ENCODE peak calls at places on chromosomes 3 and 15, in four cellular contexts. One of them, this sample, is unnamed.

GRCh38 chr3:152391671-152392070 is 122.9 kb downstream of the MBNL1 start:
- DNase-seq in IMR-90: no peak
- DNase-seq in neuronal stem cell: no peak
- DNase-seq in HepG2: no peak
- DNase-seq in this sample: no peak

GRCh38 chr15:52529289-52529929 is 729 bp upstream of the MYO5A start:
- DNase-seq in neuronal stem cell: peak; percentile 11
- DNase-seq in IMR-90: no peak
- DNase-seq in HepG2: no peak
- DNase-seq in this sample: no peak

GRCh38 chr3:158458464-158458863 is 112.5 kb upstream of the MLF1 start:
- DNase-seq in IMR-90: no peak
- DNase-seq in neuronal stem cell: no peak
- DNase-seq in HepG2: no peak
- DNase-seq in this sample: no peak

GRCh38 chr3:181710581-181711255 is 1.0 kb upstream of the SOX2 start:
- DNase-seq in HepG2: no peak
- DNase-seq in neuronal stem cell: peak; percentile 92
- DNase-seq in IMR-90: no peak
- DNase-seq in this sample: no peak

GRCh38 chr15:51878446-51879386 is 49.3 kb downstream of the TMOD3 start:
- DNase-seq in neuronal stem cell: no peak
- DNase-seq in IMR-90: peak; percentile 62
- DNase-seq in HepG2: no peak
- DNase-seq in this sample: no peak

GRCh38 chr15:62545392-62546227 is 380.5 kb upstream of the C2CD4B start:
- DNase-seq in neuronal stem cell: no peak
- DNase-seq in HepG2: no peak
- DNase-seq in IMR-90: peak; percentile 42
- DNase-seq in this sample: no peak

GRCh38 chr3:75192065-75192658 is 472.0 kb upstream of the FRG2C start:
- DNase-seq in neuronal stem cell: peak; percentile 17
- DNase-seq in IMR-90: peak; percentile 36
- DNase-seq in HepG2: peak; percentile 35
- DNase-seq in this sample: peak; percentile 27

GRCh38 chr15:77617507-77618285 is 15.0 kb downstream of the LINGO1 start:
- DNase-seq in neuronal stem cell: no peak
- DNase-seq in IMR-90: no peak
- DNase-seq in HepG2: peak; percentile 45
- DNase-seq in this sample: no peak

GRCh38 chr15:61479601-61480000 is 250.5 kb upstream of the RORA start:
- DNase-seq in HepG2: no peak
- DNase-seq in neuronal stem cell: no peak
- DNase-seq in IMR-90: no peak
- DNase-seq in this sample: no peak

GRCh38 chr3:15266510-15267376 is 60.7 kb downstream of the CAPN7 start:
- DNase-seq in IMR-90: no peak
- DNase-seq in neuronal stem cell: no peak
- DNase-seq in HepG2: no peak
- DNase-seq in this sample: no peak

GRCh38 chr3:61725851-61726333 is 164.5 kb downstream of the PTPRG start:
- DNase-seq in IMR-90: peak; percentile 84
- DNase-seq in neuronal stem cell: no peak
- DNase-seq in HepG2: peak; percentile 95
- DNase-seq in this sample: no peak

GRCh38 chr15:25181290-25182097 is 226.7 kb downstream of the SNRPN start:
- DNase-seq in IMR-90: no peak
- DNase-seq in neuronal stem cell: no peak
- DNase-seq in HepG2: no peak
- DNase-seq in this sample: no peak

GRCh38 chr15:25849431-25849921 is 13.7 kb downstream of the ATP10A start:
- DNase-seq in neuronal stem cell: no peak
- DNase-seq in IMR-90: peak; percentile 83
- DNase-seq in HepG2: no peak
- DNase-seq in this sample: no peak

GRCh38 chr15:95196176-95196915 is 965.0 kb downstream of the MCTP2 start:
- DNase-seq in neuronal stem cell: no peak
- DNase-seq in HepG2: no peak
- DNase-seq in IMR-90: no peak
- DNase-seq in this sample: no peak

GRCh38 chr15:46751303-46751702 is 966.0 kb upstream of the SEMA6D start:
- DNase-seq in IMR-90: no peak
- DNase-seq in HepG2: no peak
- DNase-seq in neuronal stem cell: no peak
- DNase-seq in this sample: no peak

GRCh38 chr15:99718421-99718820 is 14.8 kb downstream of the LYSMD4 start:
- DNase-seq in HepG2: no peak
- DNase-seq in neuronal stem cell: no peak
- DNase-seq in IMR-90: no peak
- DNase-seq in this sample: no peak

GRCh38 chr15:56247266-56247665 is 3.6 kb upstream of the RFX7 start:
- DNase-seq in neuronal stem cell: no peak
- DNase-seq in HepG2: no peak
- DNase-seq in IMR-90: no peak
- DNase-seq in this sample: no peak

GRCh38 chr3:56453027-56453426 is 15.2 kb downstream of the ERC2 start:
- DNase-seq in HepG2: no peak
- DNase-seq in IMR-90: no peak
- DNase-seq in neuronal stem cell: no peak
- DNase-seq in this sample: no peak

GRCh38 chr15:38562278-38562677 is 2.3 kb downstream of the RASGRP1 start:
- DNase-seq in IMR-90: no peak
- DNase-seq in HepG2: no peak
- DNase-seq in neuronal stem cell: no peak
- DNase-seq in this sample: no peak

GRCh38 chr3:141000027-141000663 is 51.0 kb upstream of the SPSB4 start:
- DNase-seq in HepG2: peak; percentile 43
- DNase-seq in IMR-90: peak; percentile 42
- DNase-seq in neuronal stem cell: peak; percentile 48
- DNase-seq in this sample: peak; percentile 70

GRCh38 chr3:194001728-194002459 is 134.1 kb upstream of the HES1 start:
- DNase-seq in neuronal stem cell: no peak
- DNase-seq in HepG2: no peak
- DNase-seq in IMR-90: no peak
- DNase-seq in this sample: no peak

GRCh38 chr3:173411288-173412064 is 13.9 kb downstream of the NLGN1 start:
- DNase-seq in neuronal stem cell: no peak
- DNase-seq in HepG2: peak; percentile 9
- DNase-seq in IMR-90: peak; percentile 51
- DNase-seq in this sample: no peak

GRCh38 chr3:160381470-160381869 is 17.6 kb downstream of the IFT80 start:
- DNase-seq in IMR-90: peak; percentile 66
- DNase-seq in HepG2: no peak
- DNase-seq in neuronal stem cell: no peak
- DNase-seq in this sample: no peak

GRCh38 chr15:100658895-100659294 is 56.5 kb downstream of the ASB7 start:
- DNase-seq in HepG2: no peak
- DNase-seq in neuronal stem cell: no peak
- DNase-seq in IMR-90: no peak
- DNase-seq in this sample: no peak

GRCh38 chr3:33807190-33807589 is 8.8 kb downstream of the PDCD6IP start:
- DNase-seq in IMR-90: no peak
- DNase-seq in HepG2: no peak
- DNase-seq in neuronal stem cell: no peak
- DNase-seq in this sample: no peak

GRCh38 chr3:178434206-178434805 is 101.9 kb upstream of the KCNMB2 start:
- DNase-seq in neuronal stem cell: no peak
- DNase-seq in HepG2: no peak
- DNase-seq in IMR-90: no peak
- DNase-seq in this sample: peak; percentile 13

GRCh38 chr3:61573441-61573840 is 12.1 kb downstream of the PTPRG start:
- DNase-seq in HepG2: no peak
- DNase-seq in IMR-90: no peak
- DNase-seq in neuronal stem cell: no peak
- DNase-seq in this sample: no peak

GRCh38 chr15:42427429-42428223 is 63.3 kb downstream of the ZNF106 start:
- DNase-seq in neuronal stem cell: no peak
- DNase-seq in HepG2: no peak
- DNase-seq in IMR-90: peak; percentile 95
- DNase-seq in this sample: no peak

GRCh38 chr3:12317914-12318313 is 29.0 kb downstream of the PPARG start:
- DNase-seq in HepG2: peak; percentile 23
- DNase-seq in IMR-90: no peak
- DNase-seq in neuronal stem cell: no peak
- DNase-seq in this sample: no peak
- H3K9me3 ChIP-seq in HepG2: no peaks in the 10 kb centered on the region
- H3K9me3 ChIP-seq in IMR-90: no peaks in the 10 kb centered on the region
- H3K9me3 ChIP-seq in neuronal stem cell: no peaks in the 10 kb centered on the region
- H3K9me3 ChIP-seq in this sample: no peaks in the 10 kb centered on the region

DNA sequence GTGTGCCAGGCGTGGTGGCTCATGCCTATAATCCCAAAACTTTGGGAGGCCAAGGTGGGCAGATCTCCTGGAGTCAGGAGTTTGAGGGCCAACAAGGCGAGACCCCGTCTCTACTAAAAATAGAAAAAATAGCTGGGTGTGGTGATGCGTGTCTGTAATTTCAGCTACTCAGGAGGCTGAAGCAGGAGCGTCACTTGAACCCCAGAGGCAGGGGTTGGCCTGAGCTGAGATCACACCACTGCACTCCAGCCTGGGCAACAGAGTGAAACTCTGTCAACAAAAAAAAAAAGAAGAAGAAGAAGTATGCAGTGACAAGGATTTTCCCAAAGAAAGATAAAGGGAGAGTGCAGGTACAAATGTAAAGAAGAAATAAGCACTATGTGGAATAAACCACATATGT is 296.5 kb upstream of the PROK2 start:
- DNase-seq in neuronal stem cell: no peak
- DNase-seq in IMR-90: no peak
- DNase-seq in HepG2: no peak
- DNase-seq in this sample: no peak
- H3K9ac ChIP-seq in neuronal stem cell: no peak overlapping the region
- H3K9ac ChIP-seq in IMR-90: no peak overlapping the region
- H3K9ac ChIP-seq in HepG2: no peak overlapping the region
- H3K9ac ChIP-seq in this sample: no peak overlapping the region

DNA sequence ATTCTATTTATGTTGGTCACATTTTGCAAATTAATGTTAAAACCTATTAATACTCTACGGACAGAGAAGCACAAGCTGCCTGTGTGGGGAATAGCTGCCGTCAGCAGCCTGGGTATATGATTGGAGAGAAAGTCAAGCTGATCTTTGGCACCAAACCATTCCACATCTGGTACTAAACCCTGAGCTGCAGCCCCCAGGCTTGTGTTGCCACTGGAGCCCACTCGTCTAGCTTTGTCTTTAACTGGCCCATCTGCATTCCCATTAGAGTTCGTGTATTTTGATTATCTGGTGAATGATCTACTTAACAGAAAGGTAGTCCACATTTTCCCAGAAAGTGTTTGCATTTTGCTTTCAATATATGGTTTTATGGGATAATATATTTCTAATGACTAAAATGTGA is 5.4 kb downstream of the NDUFB4 start:
- DNase-seq in neuronal stem cell: no peak
- DNase-seq in IMR-90: no peak
- DNase-seq in HepG2: no peak
- DNase-seq in this sample: no peak
- H3K4me1 ChIP-seq in neuronal stem cell: peaks cover 3% of the 10 kb centered on the region
- H3K4me1 ChIP-seq in IMR-90: no peaks in the 10 kb centered on the region
- H3K4me1 ChIP-seq in HepG2: peaks cover 29% of the 10 kb centered on the region
- H3K4me1 ChIP-seq in this sample: no peaks in the 10 kb centered on the region

GRCh38 chr3:14063152-14063551 is 61.5 kb downstream of the CHCHD4 start:
- DNase-seq in IMR-90: no peak
- DNase-seq in HepG2: no peak
- DNase-seq in neuronal stem cell: no peak
- DNase-seq in this sample: no peak

DNA sequence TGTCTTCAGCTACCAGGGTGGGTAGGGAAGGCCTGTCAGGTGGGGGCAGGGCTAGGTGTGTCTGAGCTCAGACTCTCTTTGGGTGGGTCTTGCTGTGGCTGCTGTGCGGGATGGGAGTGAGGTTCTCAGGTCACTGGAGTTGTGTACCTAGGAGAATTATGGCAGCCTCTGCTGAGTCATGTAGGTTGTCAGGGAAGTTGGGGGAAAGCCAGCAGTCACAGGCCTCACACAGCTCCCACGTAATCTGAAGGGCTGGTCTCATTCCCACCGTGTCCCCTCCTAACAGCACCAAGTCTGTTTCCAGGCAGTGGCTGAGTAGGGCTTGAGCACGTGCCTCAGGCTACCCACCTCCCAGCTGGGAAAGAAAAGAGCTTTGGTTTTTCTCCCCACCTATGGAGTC is 67.0 kb downstream of the CHCHD4 start:
- DNase-seq in neuronal stem cell: no peak
- DNase-seq in IMR-90: no peak
- DNase-seq in HepG2: no peak
- DNase-seq in this sample: no peak
- H3K9me3 ChIP-seq in neuronal stem cell: no peaks in the 10 kb centered on the region
- H3K9me3 ChIP-seq in IMR-90: no peaks in the 10 kb centered on the region
- H3K9me3 ChIP-seq in HepG2: no peaks in the 10 kb centered on the region
- H3K9me3 ChIP-seq in this sample: no peaks in the 10 kb centered on the region

GRCh38 chr15:79439236-79439635 is 7.1 kb downstream of the MINAR1 start:
- DNase-seq in IMR-90: no peak
- DNase-seq in neuronal stem cell: no peak
- DNase-seq in HepG2: no peak
- DNase-seq in this sample: no peak
- H3K9ac ChIP-seq in IMR-90: no peak overlapping the region
- H3K9ac ChIP-seq in neuronal stem cell: no peak overlapping the region
- H3K9ac ChIP-seq in HepG2: no peak overlapping the region
- H3K9ac ChIP-seq in this sample: no peak overlapping the region

This sample was measured in NT2/D1.